ENCODE peak calls at places on chromosomes 13 and 19, in four cellular contexts. E is fibroblast of pulmonary artery, L is RPMI7951, C is type B pancreatic cell. F is an unnamed sample.

GRCh38 chr13:67844544-67844943 is 614.4 kb upstream of the PCDH9 start:
- DNase-seq in E (no peak), L (no peak), C (no peak), F (no peak)

GRCh38 chr13:90717451-90717936 is 630.0 kb upstream of the MIR17HG start:
- DNase-seq in E (peak), L (peak), C (no peak), F (no peak)

GRCh38 chr13:94009696-94010095 is 469.8 kb downstream of the DCT start:
- DNase-seq in E (peak), L (no peak), C (no peak), F (no peak)

GRCh38 chr13:99256283-99256682 is 1.9 kb downstream of the GPR18 start:
- DNase-seq in E (no peak), L (no peak), C (no peak), F (no peak)

GRCh38 chr19:35165200-35166058 is 10.9 kb downstream of the FXYD5 start:
- DNase-seq in E (no peak), L (no peak), C (no peak), F (no peak)

GRCh38 chr13:49679244-49679643 is 12.0 kb downstream of the EBPL start:
- DNase-seq in E (peak), L (no peak), C (no peak), F (no peak)

GRCh38 chr19:3547301-3547731 is 8.3 kb downstream of the TEKTIP1 start:
- DNase-seq in E (peak), L (no peak), C (no peak), F (no peak)

GRCh38 chr13:99336750-99337149 is 29.6 kb upstream of the GPR183 start:
- DNase-seq in E (no peak), L (no peak), C (no peak), F (no peak)

GRCh38 chr13:23724196-23724970 is 154.2 kb downstream of the TNFRSF19 start:
- DNase-seq in E (no peak), L (no peak), C (no peak), F (no peak)

GRCh38 chr19:19261350-19262189 is 11.5 kb downstream of the TM6SF2 start:
- DNase-seq in E (no peak), L (no peak), C (no peak), F (no peak)

GRCh38 chr13:78604782-78605611 is 1.6 kb upstream of the POU4F1 start:
- DNase-seq in E (no peak), L (no peak), C (no peak), F (no peak)

GRCh38 chr13:50161052-50161451 is 145.8 kb downstream of the KCNRG start:
- DNase-seq in E (peak), L (peak), C (no peak), F (no peak)